ENCODE peak calls at places on chromosomes 3 and 15, in four cellular contexts. T is fibroblast of mammary gland, Z is EH, I is tibial artery. R is an unnamed sample.

GRCh38 chr3:14980689-14981088 is 33.3 kb downstream of the NR2C2 start:
- DNase-seq in I (no peak), T (no peak), Z (no peak), R (no peak)

GRCh38 chr3:67044295-67044694 is 46.2 kb downstream of the KBTBD8 start:
- DNase-seq in Z (peak; percentile 20), T (no peak), I (no peak), R (no peak)

GRCh38 chr3:41259449-41260062 is 60.3 kb downstream of the CTNNB1 start:
- DNase-seq in T (peak; percentile 26), I (no peak), Z (peak; percentile 82), R (no peak)

GRCh38 chr3:185153170-185153733 is 392 bp upstream of the C3orf70 start:
- DNase-seq in T (no peak), I (peak; percentile 29), Z (no peak), R (no peak)

GRCh38 chr3:71621802-71622537 is 38.4 kb upstream of the FOXP1 start:
- DNase-seq in Z (no peak), T (no peak), I (no peak), R (no peak)

GRCh38 chr3:45337839-45338470 is 50.4 kb upstream of the LARS2 start:
- DNase-seq in I (no peak), Z (no peak), T (peak; percentile 11), R (no peak)

GRCh38 chr15:90697180-90697579 is 20.0 kb upstream of the BLM start:
- DNase-seq in I (no peak), Z (no peak), T (no peak), R (no peak)

GRCh38 chr15:42800731-42801474 is 64.0 kb upstream of the CDAN1 start:
- DNase-seq in T (no peak), I (no peak), Z (peak; percentile 8), R (no peak)

GRCh38 chr15:26888761-26889160 is 21.9 kb downstream of the GABRA5 start:
- DNase-seq in Z (no peak), T (no peak), I (no peak), R (peak; percentile 43)

GRCh38 chr3:194773666-194774455 is 88.2 kb downstream of the FAM43A start:
- DNase-seq in Z (peak; percentile 55), T (peak; percentile 72), I (no peak), R (no peak)

GRCh38 chr15:91849749-91850161 is 3.8 kb upstream of the SLCO3A1 start:
- DNase-seq in T (peak; percentile 71), I (no peak), Z (peak; percentile 56), R (no peak)

GRCh38 chr3:176578316-176578715 is 619.0 kb downstream of the TBL1XR1 start:
- DNase-seq in Z (no peak), I (no peak), T (no peak), R (no peak)

GRCh38 chr15:34657469-34658127 is 74.1 kb upstream of the GOLGA8B start:
- DNase-seq in Z (no peak), I (no peak), T (no peak), R (no peak)

GRCh38 chr15:53576841-53577240 is 182.6 kb downstream of the WDR72 start:
- DNase-seq in T (no peak), Z (no peak), I (no peak), R (no peak)

GRCh38 chr3:10746684-10747083 is 69.3 kb upstream of the SLC6A11 start:
- DNase-seq in T (no peak), I (no peak), Z (no peak), R (no peak)

GRCh38 chr3:174907027-174907426 is 47.9 kb downstream of the NAALADL2 start:
- DNase-seq in T (peak; percentile 15), Z (peak; percentile 54), I (no peak), R (no peak)

GRCh38 chr3:155807823-155808222 is 1.7 kb upstream of the C3orf33 start:
- DNase-seq in I (no peak), T (peak; percentile 14), Z (peak; percentile 6), R (no peak)

GRCh38 chr15:63396546-63396939 is 14.9 kb upstream of the CA12 start:
- DNase-seq in I (no peak), T (no peak), Z (no peak), R (no peak)

GRCh38 chr3:25033407-25034029 is 394.5 kb upstream of the RARB start:
- DNase-seq in Z (peak; percentile 56), I (peak; percentile 29), T (peak; percentile 56), R (peak; percentile 46)

R was measured in LNCaP clone FGC.